ENCODE peak calls at places on chromosomes 1 and 21, in four cellular contexts. U is neuronal stem cell, T is GM23338, C is Karpas-422. G is an unnamed sample. For H3K4me1, the result is how much of the 10 kb centered on the place peaks cover.

GRCh38 chr1:216559359-216559758 is 136.1 kb upstream of the USH2A start:
- DNase-seq in T (no peak), C (no peak), U (no peak), G (no peak)

GRCh38 chr1:230877924-230878583 is 9.7 kb upstream of the C1orf198 start:
- DNase-seq in T (no peak), C (no peak), U (no peak), G (no peak)

GRCh38 chr1:170354216-170354615 is 177.8 kb upstream of the GORAB start:
- DNase-seq in T (no peak), U (no peak), C (no peak), G (no peak)

GRCh38 chr1:221947731-221948130 is 205.8 kb upstream of the DUSP10 start:
- DNase-seq in T (no peak), C (no peak), U (no peak), G (no peak)

GRCh38 chr1:234398849-234399381 is 25.7 kb downstream of the COA6 start:
- DNase-seq in C (peak), U (no peak), T (no peak), G (no peak)

GRCh38 chr1:23417570-23417969 is 7.0 kb downstream of the TCEA3 start:
- DNase-seq in T (no peak), U (no peak), C (no peak), G (no peak)

GRCh38 chr1:28296401-28297220 is 32.2 kb upstream of the MED18 start:
- DNase-seq in U (peak), T (peak), C (no peak), G (no peak)

GRCh38 chr1:226549937-226550670 is 1.5 kb downstream of the STUM start:
- DNase-seq in T (peak), U (peak), C (peak), G (peak)

GRCh38 chr1:23590058-23590783 is 30.9 kb upstream of the ID3 start:
- DNase-seq in U (no peak), C (peak), T (no peak), G (no peak)

GRCh38 chr21:44508426-44508710 is 31.6 kb downstream of the KRTAP10-1 start:
- DNase-seq in C (no peak), T (no peak), U (no peak), G (no peak)

GRCh38 chr1:203999618-204000017 is 73.3 kb upstream of the SOX13 start:
- DNase-seq in U (no peak), C (no peak), T (no peak), G (no peak)

GRCh38 chr1:182337736-182338571 is 53.6 kb downstream of the GLUL start:
- DNase-seq in C (no peak), T (no peak), U (no peak), G (peak)

GRCh38 chr1:91884459-91885290 is 1.3 kb downstream of the TGFBR3 start:
- DNase-seq in U (peak), T (peak), C (no peak), G (peak)

GRCh38 chr1:66335859-66336640 is 197.9 kb upstream of the SGIP1 start:
- DNase-seq in U (no peak), C (peak), T (peak), G (no peak)

GRCh38 chr21:35323947-35324346 is 274.8 kb upstream of the RUNX1 start:
- DNase-seq in U (no peak), C (no peak), T (no peak), G (no peak)

GRCh38 chr1:201017828-201018163 is 5.7 kb downstream of the KIF21B start:
- DNase-seq in U (no peak), C (no peak), T (no peak), G (peak)
- H3K4me2 ChIP-seq in U (no peak), C (no peak), T (no peak), G (no peak)

GRCh38 chr1:94300731-94301130 is 63.3 kb upstream of the ARHGAP29 start:
- DNase-seq in T (no peak), U (no peak), C (no peak), G (no peak)
- H3K4me1 ChIP-seq in T (under half), U (under half), C (under half), G (half or more)

GRCh38 chr1:206465951-206466350 is 4.3 kb upstream of the IKBKE start:
- DNase-seq in T (no peak), C (no peak), U (no peak), G (peak)
- H3K4me2 ChIP-seq in T (no peak), C (peak), U (no peak), G (no peak)

GRCh38 chr1:38059632-38060286 is 13.2 kb upstream of the POU3F1 start:
- DNase-seq in U (no peak), C (no peak), T (no peak), G (peak)
- H3K4me1 ChIP-seq in U (under half), C (under half), T (under half), G (under half)

GRCh38 chr1:207078578-207079132 is 10.0 kb upstream of the C4BPB start:
- DNase-seq in U (no peak), C (no peak), T (no peak), G (no peak)

GRCh38 chr1:207084241-207084640 is 4.4 kb upstream of the C4BPB start:
- DNase-seq in U (no peak), C (no peak), T (no peak), G (no peak)

GRCh38 chr1:207079706-207080246 is 8.9 kb upstream of the C4BPB start:
- DNase-seq in U (no peak), C (no peak), T (no peak), G (no peak)

GRCh38 chr1:207081806-207082205 is 6.9 kb upstream of the C4BPB start:
- DNase-seq in C (no peak), U (no peak), T (no peak), G (no peak)

DNA sequence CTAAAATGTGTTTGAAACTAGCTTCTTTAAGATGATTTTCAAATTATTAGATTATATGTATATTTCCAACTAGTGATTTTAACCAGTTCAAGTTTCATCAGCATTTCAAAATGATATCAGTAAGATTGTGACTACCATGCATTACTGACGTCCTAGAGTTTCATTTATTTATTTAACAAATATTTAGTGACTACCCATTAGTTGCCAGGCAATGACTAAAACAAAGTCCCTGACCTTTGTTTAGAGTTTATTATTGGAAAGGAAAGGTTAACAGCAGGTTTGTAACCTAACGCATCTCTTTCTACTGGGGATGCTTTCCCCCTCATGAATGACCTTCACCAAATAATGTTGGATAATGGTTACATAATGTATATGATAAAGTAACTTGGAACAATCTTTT is 7.6 kb upstream of the C4BPB start:
- DNase-seq in T (no peak), C (no peak), U (no peak), G (no peak)
- H3K4me2 ChIP-seq in T (no peak), C (no peak), U (no peak), G (no peak)

GRCh38 chr1:8344893-8345507 is 27.1 kb downstream of the SLC45A1 start:
- DNase-seq in U (no peak), T (no peak), C (no peak), G (peak)
- H3K4me1 ChIP-seq in U (under half), T (under half), C (under half), G (under half)

G was measured in osteoblast.